ENCODE peak calls at places on chromosomes 5 and 9, in six cellular contexts. G is GM23338, U is heart left ventricle, C is IMR-90, J is psoas muscle, A is stomach. D is an unnamed sample.

GRCh38 chr5:61603211-61603908 is 271.3 kb downstream of the ZSWIM6 start:
- DNase-seq in G (peak; percentile 22), U (peak; percentile 65), C (no peak), J (no peak), A (no peak), D (no peak)

GRCh38 chr5:178583279-178583678 is 6.9 kb downstream of the COL23A1 start:
- DNase-seq in G (no peak), U (no peak), C (no peak), J (no peak), A (no peak), D (no peak)

GRCh38 chr5:57454896-57455295 is 27.7 kb downstream of the ACTBL2 start:
- DNase-seq in G (no peak), U (no peak), C (no peak), J (no peak), A (no peak), D (no peak)

GRCh38 chr9:69874301-69875060 is 53.9 kb downstream of the CFAP95 start:
- DNase-seq in G (peak; percentile 22), U (peak; percentile 37), C (no peak), J (no peak), A (no peak), D (no peak)

GRCh38 chr5:15502208-15502607 is 2.2 kb downstream of the FBXL7 start:
- DNase-seq in G (no peak), U (no peak), C (peak; percentile 63), J (no peak), A (no peak), D (no peak)

GRCh38 chr9:112868461-112868860 is 22.2 kb downstream of the SLC46A2 start:
- DNase-seq in G (no peak), U (no peak), C (no peak), J (no peak), A (no peak), D (no peak)

GRCh38 chr5:9519537-9519936 is 26.3 kb downstream of the SEMA5A start:
- DNase-seq in G (no peak), U (peak; percentile 40), C (peak; percentile 28), J (peak; percentile 24), A (no peak), D (no peak)

GRCh38 chr5:164358531-164359259 is 853.3 kb downstream of the MAT2B start:
- DNase-seq in G (no peak), U (no peak), C (peak; percentile 88), J (no peak), A (no peak), D (no peak)

GRCh38 chr9:111897831-111898144 is 1.2 kb downstream of the UGCG start:
- DNase-seq in G (no peak), U (no peak), C (no peak), J (no peak), A (no peak), D (no peak)

GRCh38 chr9:2356391-2356790 is 265.2 kb upstream of the VLDLR start:
- DNase-seq in G (no peak), U (no peak), C (no peak), J (no peak), A (no peak), D (no peak)

GRCh38 chr9:93185261-93186150 is 1.6 kb downstream of the WNK2 start:
- DNase-seq in G (peak; percentile 75), U (peak; percentile 29), C (no peak), J (no peak), A (no peak), D (no peak)

GRCh38 chr9:93188426-93189368 is 4.8 kb downstream of the WNK2 start:
- DNase-seq in G (peak; percentile 56), U (no peak), C (no peak), J (no peak), A (no peak), D (no peak)

GRCh38 chr9:93186151-93186715 is 2.3 kb downstream of the WNK2 start:
- DNase-seq in G (no peak), U (peak; percentile 28), C (no peak), J (no peak), A (no peak), D (no peak)

GRCh38 chr9:93187574-93187973 is 3.6 kb downstream of the WNK2 start:
- DNase-seq in G (no peak), U (peak; percentile 66), C (no peak), J (no peak), A (no peak), D (no peak)

GRCh38 chr9:93187047-93187446 is 3.1 kb downstream of the WNK2 start:
- DNase-seq in G (no peak), U (peak; percentile 76), C (no peak), J (no peak), A (peak; percentile 34), D (no peak)
- H3K4me1 ChIP-seq in G (peaks cover 12% of the 10 kb centered on the region), U (peaks cover 56% of the 10 kb centered on the region), C (no peaks in the 10 kb centered on the region), J (peaks cover 35% of the 10 kb centered on the region), A (peaks cover 72% of the 10 kb centered on the region), D (peaks cover 12% of the 10 kb centered on the region)

DNA sequence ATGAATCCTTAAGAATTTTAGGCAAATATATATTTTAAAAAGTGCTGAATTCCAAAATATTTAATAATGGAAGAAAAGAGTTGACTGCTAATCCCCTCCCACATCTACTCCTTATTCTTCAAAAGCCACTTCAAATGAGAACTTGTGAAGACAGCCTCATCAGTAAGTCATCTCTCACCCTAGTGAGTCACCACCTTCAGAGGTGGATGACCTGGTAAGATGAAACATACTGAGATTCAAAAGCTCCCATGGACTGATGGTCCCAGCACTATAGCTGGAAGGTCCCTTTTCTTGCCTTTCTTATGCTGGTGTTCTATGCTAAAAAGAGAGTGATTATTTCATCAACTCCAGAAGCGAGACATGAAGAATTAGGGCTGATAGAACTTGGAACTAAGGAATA is 37.8 kb upstream of the SPDL1 start:
- DNase-seq in G (no peak), U (no peak), C (peak; percentile 4), J (no peak), A (no peak), D (no peak)
- TF ChIP-seq CTCF in G (no peak), U (no peak), C (no peak), J (no peak), A (no peak), D (no peak)

GRCh38 chr5:132462856-132463745 is 27.5 kb downstream of the IRF1 start:
- DNase-seq in G (no peak), U (no peak), C (no peak), J (no peak), A (no peak), D (no peak)
- H3K4me1 ChIP-seq in G (peaks cover 16% of the 10 kb centered on the region), U (peaks cover 83% of the 10 kb centered on the region), C (peaks cover 34% of the 10 kb centered on the region), J (peaks cover 38% of the 10 kb centered on the region), A (peaks cover 97% of the 10 kb centered on the region), D (peaks cover 98% of the 10 kb centered on the region)

GRCh38 chr5:153779852-153780251 is 258.9 kb downstream of the FAM114A2 start:
- DNase-seq in G (no peak), U (no peak), C (no peak), J (no peak), A (no peak), D (no peak)
- TF ChIP-seq CTCF in G (no peak), U (no peak), C (no peak), J (no peak), A (no peak), D (no peak)

GRCh38 chr5:93577807-93578178 is 3.2 kb downstream of the NR2F1-AS1 start:
- DNase-seq in G (no peak), U (no peak), C (no peak), J (no peak), A (no peak), D (no peak)
- H3K4me1 ChIP-seq in G (peaks cover 82% of the 10 kb centered on the region), U (peaks cover 27% of the 10 kb centered on the region), C (peaks cover 16% of the 10 kb centered on the region), J (peaks cover 7% of the 10 kb centered on the region), A (peaks cover 52% of the 10 kb centered on the region), D (peaks cover 42% of the 10 kb centered on the region)

GRCh38 chr9:126721531-126722098 is 83.2 kb upstream of the ZBTB43 start:
- DNase-seq in G (no peak), U (no peak), C (no peak), J (no peak), A (no peak), D (no peak)
- TF ChIP-seq CTCF in G (no peak), U (no peak), C (no peak), J (no peak), A (no peak), D (no peak)

GRCh38 chr9:100087218-100087617 is 11.6 kb downstream of the ERP44 start:
- DNase-seq in G (no peak), U (no peak), C (peak; percentile 65), J (no peak), A (no peak), D (no peak)
- H3K4me1 ChIP-seq in G (peaks cover 23% of the 10 kb centered on the region), U (peaks cover 41% of the 10 kb centered on the region), C (peaks cover 10% of the 10 kb centered on the region), J (peaks cover 52% of the 10 kb centered on the region), A (peaks cover 91% of the 10 kb centered on the region), D (peaks cover 23% of the 10 kb centered on the region)

D was measured in lower lobe of right lung.